ENCODE peak calls at places on chromosomes 11 and 22, in ten cellular contexts. F is neural progenitor cell; O is occipital lobe; V is WERI-Rb-1; Z is tibial artery; Y is T-helper 2 cell treated with Interferon-gamma antibody and Interleukin-4, amounts not matched to agents 5 μg/mL and 100 μg/mL, for 36 hours; T is NCI-H187; E is frontal cortex; I is breast epithelium; R is NCI-H82. C is an unnamed sample.
A peak's percentile ranks its signal among the peaks of the same experiment; 100 is the strongest.

GRCh38 chr11:68936358-68936636 is 32.6 kb downstream of the IGHMBP2 start:
- DNase-seq in Y (no peak), Z (no peak), T (no peak), E (no peak), O (no peak), V (no peak), F (no peak), I (no peak), R (no peak), C (no peak)

GRCh38 chr11:7490535-7490934 is 5.2 kb downstream of the OLFML1 start:
- DNase-seq in F (no peak), I (no peak), E (no peak), Z (no peak), T (no peak), Y (no peak), O (no peak), R (no peak), V (no peak), C (no peak)

GRCh38 chr22:41951898-41952474 is at the start of gene SMIM45:
- DNase-seq in V (no peak), I (no peak), Y (no peak), T (no peak), O (peak; percentile 86), F (peak; percentile 92), E (no peak), R (peak; percentile 84), Z (no peak), C (peak; percentile 58)

GRCh38 chr11:83483808-83484207 is 197.6 kb upstream of the CCDC90B start:
- DNase-seq in I (no peak), O (no peak), Y (no peak), V (no peak), T (no peak), E (no peak), R (no peak), F (no peak), Z (no peak), C (no peak)

GRCh38 chr11:123213307-123213708 is 18.3 kb upstream of the CLMP start:
- DNase-seq in Z (no peak), E (no peak), R (no peak), F (no peak), V (no peak), O (no peak), Y (no peak), T (no peak), I (no peak), C (no peak)

GRCh38 chr22:28986366-28986765 is 75.3 kb downstream of the C22orf31 start:
- DNase-seq in V (no peak), E (no peak), Z (no peak), Y (no peak), F (no peak), R (no peak), I (no peak), O (no peak), T (no peak), C (no peak)

GRCh38 chr22:40878937-40879336 is 17.0 kb upstream of the DNAJB7 start:
- DNase-seq in R (no peak), F (no peak), E (no peak), V (no peak), O (no peak), Y (no peak), Z (no peak), T (no peak), I (no peak), C (no peak)

GRCh38 chr11:119704849-119705248 is 24.2 kb downstream of the NECTIN1 start:
- DNase-seq in F (no peak), R (no peak), O (no peak), I (no peak), E (no peak), V (no peak), Y (no peak), Z (no peak), T (no peak), C (no peak)